ENCODE peak calls at places on chromosomes 7 and 10, in five cellular contexts. N is trophoblast cell, M is ovary, C is neural progenitor cell, L is GM23248. U is an unnamed sample.
A peak's percentile ranks its signal among the peaks of the same experiment; 100 is the strongest.

GRCh38 chr7:55130554-55131198 is 111.9 kb downstream of the EGFR start:
- DNase-seq in N (peak; percentile 65), M (peak; percentile 75), C (peak; percentile 79), L (peak; percentile 77), U (no peak)

GRCh38 chr10:21385996-21386620 is 139.4 kb downstream of the SKIDA1 start:
- DNase-seq in N (peak; percentile 37), M (no peak), C (no peak), L (no peak), U (no peak)

GRCh38 chr10:43272030-43272429 is 5.2 kb upstream of the RASGEF1A start:
- DNase-seq in N (no peak), M (no peak), C (no peak), L (no peak), U (no peak)

GRCh38 chr7:35253182-35253679 is 669 bp downstream of the TBX20 start:
- DNase-seq in N (peak; percentile 38), M (no peak), C (peak; percentile 72), L (no peak), U (no peak)

GRCh38 chr10:118470470-118470869 is 125.0 kb downstream of the PRLHR start:
- DNase-seq in N (no peak), M (no peak), C (no peak), L (no peak), U (no peak)

GRCh38 chr10:119750391-119751230 is 24.8 kb downstream of the INPP5F start:
- DNase-seq in N (peak; percentile 85), M (peak; percentile 51), C (peak; percentile 84), L (peak; percentile 86), U (peak; percentile 33)

GRCh38 chr10:131332821-131333220 is 21.3 kb upstream of the TCERG1L start:
- DNase-seq in N (no peak), M (no peak), C (no peak), L (no peak), U (no peak)

GRCh38 chr7:29146888-29147609 is 712 bp upstream of the CPVL start:
- DNase-seq in N (peak; percentile 86), M (peak; percentile 15), C (peak; percentile 45), L (peak; percentile 50), U (no peak)

GRCh38 chr7:114047889-114048288 is 129.1 kb upstream of the PPP1R3A start:
- DNase-seq in N (peak; percentile 23), M (no peak), C (no peak), L (peak; percentile 87), U (no peak)

GRCh38 chr10:77501846-77502251 is 135.8 kb downstream of the KCNMA1 start:
- DNase-seq in N (no peak), M (no peak), C (no peak), L (peak; percentile 76), U (no peak)

GRCh38 chr7:26156454-26157365 is 4.7 kb downstream of the NFE2L3 start:
- DNase-seq in N (peak; percentile 91), M (no peak), C (no peak), L (peak; percentile 89), U (peak; percentile 38)

GRCh38 chr7:131557521-131558385 is 1.3 kb upstream of the PODXL start:
- DNase-seq in N (peak; percentile 66), M (peak; percentile 49), C (peak; percentile 85), L (peak; percentile 66), U (no peak)

GRCh38 chr10:128152741-128153583 is 26.7 kb upstream of the MKI67 start:
- DNase-seq in N (no peak), M (no peak), C (peak; percentile 33), L (no peak), U (no peak)

GRCh38 chr7:69820479-69821192 is 222.4 kb downstream of the AUTS2 start:
- DNase-seq in N (no peak), M (no peak), C (no peak), L (no peak), U (no peak)

GRCh38 chr7:156308976-156309620 is 331.5 kb upstream of the RNF32 start:
- DNase-seq in N (no peak), M (no peak), C (no peak), L (no peak), U (no peak)

GRCh38 chr7:70944516-70944915 is 187.4 kb upstream of the GALNT17 start:
- DNase-seq in N (no peak), M (no peak), C (no peak), L (no peak), U (no peak)

GRCh38 chr7:7201583-7202374 is 19.4 kb downstream of the C1GALT1 start:
- DNase-seq in N (peak; percentile 72), M (no peak), C (peak; percentile 42), L (no peak), U (peak; percentile 31)

GRCh38 chr7:150444674-150445365 is 5.6 kb upstream of the GIMAP8 start:
- DNase-seq in N (no peak), M (no peak), C (no peak), L (no peak), U (no peak)

GRCh38 chr10:26269754-26270153 is 53.2 kb downstream of the GAD2 start:
- DNase-seq in N (peak; percentile 66), M (no peak), C (peak; percentile 73), L (peak; percentile 47), U (no peak)

GRCh38 chr7:108045154-108045553 is 42.2 kb upstream of the LAMB1 start:
- DNase-seq in N (no peak), M (no peak), C (no peak), L (no peak), U (no peak)

GRCh38 chr7:150806454-150806853 is 5.9 kb downstream of the TMEM176A start:
- DNase-seq in N (no peak), M (no peak), C (no peak), L (no peak), U (no peak)

GRCh38 chr7:34497153-34497777 is 160.8 kb upstream of the NPSR1 start:
- DNase-seq in N (peak; percentile 35), M (no peak), C (peak; percentile 21), L (peak; percentile 8), U (no peak)

GRCh38 chr7:12719141-12719919 is 31.9 kb downstream of the ARL4A start:
- DNase-seq in N (peak; percentile 6), M (no peak), C (no peak), L (peak; percentile 82), U (no peak)

DNA sequence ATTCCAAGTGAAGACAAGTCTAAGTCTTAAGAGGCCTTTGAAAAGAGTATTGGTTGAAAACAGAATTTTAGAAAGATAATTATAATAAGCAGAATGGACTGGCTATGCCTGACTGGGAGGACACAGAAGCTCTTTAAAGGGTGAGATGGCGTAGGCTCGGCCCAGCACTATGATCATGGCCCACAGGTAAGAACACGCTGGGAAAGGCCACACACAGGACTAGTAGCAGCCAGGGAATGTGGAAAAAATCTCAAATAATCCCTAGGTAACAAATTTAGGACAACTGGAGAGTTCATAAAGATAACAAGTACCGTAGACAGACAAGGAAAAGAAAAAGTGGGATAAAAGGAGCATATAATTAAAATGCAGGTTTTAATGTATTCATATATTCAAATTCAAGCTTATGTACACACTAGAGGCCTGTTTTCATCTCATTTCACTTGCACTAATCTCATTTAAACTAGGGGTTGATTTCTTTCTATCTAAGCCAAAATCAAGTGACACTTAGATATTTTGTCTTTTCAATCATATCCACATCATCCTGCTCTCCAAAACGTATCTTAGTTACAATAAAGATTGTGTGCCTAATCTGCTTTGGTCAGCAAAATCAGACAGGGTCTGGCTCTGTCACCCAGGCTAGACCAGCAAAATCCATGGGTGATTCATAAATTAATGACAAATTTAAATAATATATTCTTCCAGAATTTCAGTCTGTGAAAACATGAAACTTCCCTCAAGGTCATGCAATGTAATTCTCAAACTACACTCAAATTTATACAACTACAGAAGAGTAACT is 53.0 kb downstream of the EZH2 start:
- DNase-seq in N (no peak), M (no peak), C (no peak), L (no peak), U (no peak)
- H3K27ac ChIP-seq in N (no peak overlapping the region), M (no peak overlapping the region), C (no peak overlapping the region), L (no peak overlapping the region), U (no peak overlapping the region)

GRCh38 chr7:5296627-5297226 is 14.0 kb downstream of the SLC29A4 start:
- DNase-seq in N (peak; percentile 27), M (no peak), C (peak; percentile 95), L (peak; percentile 29), U (peak; percentile 66)

GRCh38 chr7:5291301-5291700 is 8.6 kb downstream of the SLC29A4 start:
- DNase-seq in N (no peak), M (no peak), C (no peak), L (no peak), U (no peak)

GRCh38 chr7:5295039-5296014 is 12.6 kb downstream of the SLC29A4 start:
- DNase-seq in N (no peak), M (no peak), C (no peak), L (no peak), U (no peak)

GRCh38 chr7:5296015-5296621 is 13.4 kb downstream of the SLC29A4 start:
- DNase-seq in N (no peak), M (no peak), C (peak; percentile 86), L (no peak), U (no peak)

GRCh38 chr7:5294169-5294987 is 11.6 kb downstream of the SLC29A4 start:
- DNase-seq in N (no peak), M (no peak), C (no peak), L (no peak), U (no peak)
- H3K4me3 ChIP-seq in N (peak overlapping the region; percentile 23), M (no peak overlapping the region), C (no peak overlapping the region), L (no peak overlapping the region), U (no peak overlapping the region)

GRCh38 chr7:41724996-41725395 is 22.1 kb upstream of the INHBA start:
- DNase-seq in N (no peak), M (no peak), C (no peak), L (no peak), U (no peak)

GRCh38 chr7:41716691-41717090 is 13.8 kb upstream of the INHBA start:
- DNase-seq in N (no peak), M (no peak), C (no peak), L (peak; percentile 58), U (no peak)

GRCh38 chr7:41720886-41721285 is 18.0 kb upstream of the INHBA start:
- DNase-seq in N (no peak), M (no peak), C (no peak), L (no peak), U (no peak)

GRCh38 chr7:41715000-41715399 is 12.1 kb upstream of the INHBA start:
- DNase-seq in N (no peak), M (no peak), C (no peak), L (no peak), U (no peak)

DNA sequence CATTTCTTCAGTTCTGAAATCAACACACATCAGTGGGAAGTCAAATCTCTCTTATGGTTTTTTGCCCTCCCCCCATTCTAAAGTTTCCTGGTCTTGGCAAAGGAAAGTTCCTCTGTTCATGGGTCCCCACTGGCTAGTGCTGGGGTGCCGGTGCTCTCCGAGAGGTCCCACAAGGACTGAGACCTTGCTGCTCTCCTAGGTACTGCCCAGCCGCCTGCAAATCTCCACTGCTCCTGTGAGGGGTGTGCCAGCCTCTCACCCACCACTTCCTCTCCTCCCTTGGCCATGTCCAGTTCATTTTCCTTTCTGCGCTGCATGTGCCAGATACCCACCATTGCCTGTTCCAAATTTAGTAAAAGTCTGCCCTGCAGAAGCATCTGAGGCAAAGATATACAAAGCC is 17.2 kb upstream of the INHBA start:
- DNase-seq in N (no peak), M (no peak), C (no peak), L (no peak), U (no peak)
- H3K27ac ChIP-seq in N (no peak overlapping the region), M (no peak overlapping the region), C (no peak overlapping the region), L (no peak overlapping the region), U (no peak overlapping the region)

DNA sequence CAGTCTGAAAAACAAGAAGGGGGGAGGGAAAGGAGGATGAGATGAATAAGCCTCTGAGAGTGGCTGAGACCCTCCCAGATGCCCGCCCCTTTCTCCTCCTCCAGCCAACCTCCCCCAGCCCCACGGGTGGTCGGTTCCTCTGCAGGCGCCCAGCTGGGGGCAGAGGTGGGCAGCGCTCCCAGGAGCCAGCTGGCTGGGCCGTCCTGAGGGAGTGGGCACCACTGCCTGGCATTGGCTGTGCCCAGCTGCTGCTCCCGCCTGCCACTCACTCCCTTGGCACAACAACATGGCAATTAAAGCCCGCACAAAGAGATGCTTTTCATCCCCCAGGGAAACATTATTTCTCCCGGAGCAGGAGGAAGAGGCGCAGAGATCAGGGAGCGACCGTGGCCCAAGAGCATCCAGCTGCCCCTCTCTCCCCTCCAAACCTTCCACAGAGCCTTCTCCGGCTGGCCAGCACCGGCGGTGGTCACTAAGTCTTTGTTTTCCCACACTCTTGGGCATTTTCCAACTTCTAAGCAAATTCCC is 107.2 kb downstream of the SPDYE5 start:
- DNase-seq in N (no peak), M (peak; percentile 19), C (peak; percentile 66), L (no peak), U (no peak)
- H3K4me3 ChIP-seq in N (no peak overlapping the region), M (no peak overlapping the region), C (no peak overlapping the region), L (no peak overlapping the region), U (no peak overlapping the region)

U was measured in CD8-positive, alpha-beta T cell.